ENCODE peak calls at places on chromosomes 5 and 9, in eight cellular contexts. Z is natural killer cell, J is left colon, O is skeletal muscle cell, D is endothelial cell, M is LoVo, S is SJSA1, L is AG09319. G is an unnamed sample.

GRCh38 chr9:7536310-7536939 is 263.2 kb downstream of the DMAC1 start:
- DNase-seq in D (peak; percentile 52), Z (no peak), L (peak; percentile 3), S (no peak), J (peak; percentile 35), O (peak; percentile 9), M (peak; percentile 43), G (peak; percentile 74)

GRCh38 chr5:157828031-157828948 is 30.7 kb downstream of the CLINT1 start:
- DNase-seq in L (no peak), O (no peak), S (no peak), M (no peak), D (no peak), J (no peak), Z (no peak), G (peak; percentile 17)

GRCh38 chr5:135133698-135134515 is 99.9 kb upstream of the PITX1 start:
- DNase-seq in D (no peak), J (peak; percentile 92), L (no peak), S (no peak), O (no peak), M (peak; percentile 16), Z (no peak), G (no peak)

GRCh38 chr5:55226027-55226933 is 835 bp downstream of the MCIDAS start:
- DNase-seq in J (no peak), Z (no peak), O (no peak), L (no peak), S (peak; percentile 72), M (peak; percentile 85), D (peak; percentile 72), G (no peak)

GRCh38 chr5:51811883-51812282 is 428.6 kb downstream of the ISL1 start:
- DNase-seq in S (no peak), Z (no peak), J (no peak), D (no peak), M (no peak), L (no peak), O (no peak), G (no peak)

GRCh38 chr9:116160676-116161571 is 7.3 kb downstream of the PAPPA start:
- DNase-seq in D (no peak), S (no peak), L (no peak), M (no peak), Z (no peak), O (no peak), J (no peak), G (peak; percentile 80)

GRCh38 chr9:81455826-81456225 is 233.5 kb downstream of the TLE1 start:
- DNase-seq in J (no peak), Z (no peak), M (no peak), D (no peak), S (no peak), O (no peak), L (no peak), G (no peak)

GRCh38 chr9:131554088-131554864 is 9.0 kb downstream of the PRRT1B start:
- DNase-seq in S (no peak), J (no peak), M (no peak), D (no peak), O (no peak), Z (no peak), L (no peak), G (no peak)

GRCh38 chr9:126397056-126397455 is 70.4 kb downstream of the MVB12B start:
- DNase-seq in S (no peak), D (no peak), M (no peak), Z (peak; percentile 31), L (no peak), O (no peak), J (peak; percentile 43), G (no peak)

GRCh38 chr5:55421074-55421529 is 113.3 kb downstream of the MTREX start:
- DNase-seq in Z (no peak), L (no peak), O (no peak), D (no peak), S (peak; percentile 20), M (no peak), J (no peak), G (no peak)

G was measured in choroid plexus epithelial cell.